ENCODE peak calls at places on chromosomes 7 and 10, in nine cellular contexts. One of them, this sample, is unnamed.

GRCh38 chr7:100914879-100915442 is 19.3 kb upstream of the ACHE start:
- DNase-seq in HFFc6: no peak
- DNase-seq in naive thymus-derived CD8-positive, alpha-beta T cell: no peak
- DNase-seq in CD8-positive, alpha-beta T cell: no peak
- DNase-seq in mucosa of gallbladder: no peak
- DNase-seq in EL: no peak
- DNase-seq in NCI-H1092 treated with DMSO at 0.1 percent for 48 hours: no peak
- DNase-seq in neural progenitor cell: no peak
- DNase-seq in GM12891: no peak
- DNase-seq in this sample: no peak

GRCh38 chr7:47337531-47337930 is 244.4 kb downstream of the TNS3 start:
- DNase-seq in mucosa of gallbladder: no peak
- DNase-seq in naive thymus-derived CD8-positive, alpha-beta T cell: no peak
- DNase-seq in neural progenitor cell: no peak
- DNase-seq in GM12891: no peak
- DNase-seq in NCI-H1092 treated with DMSO at 0.1 percent for 48 hours: no peak
- DNase-seq in CD8-positive, alpha-beta T cell: no peak
- DNase-seq in EL: no peak
- DNase-seq in HFFc6: no peak
- DNase-seq in this sample: peak; percentile 27

GRCh38 chr7:4189151-4189570 is 492.9 kb upstream of the FOXK1 start:
- DNase-seq in HFFc6: no peak
- DNase-seq in EL: no peak
- DNase-seq in GM12891: no peak
- DNase-seq in mucosa of gallbladder: peak; percentile 69
- DNase-seq in CD8-positive, alpha-beta T cell: no peak
- DNase-seq in neural progenitor cell: peak; percentile 17
- DNase-seq in naive thymus-derived CD8-positive, alpha-beta T cell: no peak
- DNase-seq in NCI-H1092 treated with DMSO at 0.1 percent for 48 hours: peak; percentile 56
- DNase-seq in this sample: no peak

GRCh38 chr7:123748171-123748733 is 551 bp downstream of the WASL start:
- DNase-seq in NCI-H1092 treated with DMSO at 0.1 percent for 48 hours: peak; percentile 50
- DNase-seq in GM12891: peak; percentile 20
- DNase-seq in neural progenitor cell: peak; percentile 67
- DNase-seq in naive thymus-derived CD8-positive, alpha-beta T cell: no peak
- DNase-seq in mucosa of gallbladder: peak; percentile 14
- DNase-seq in EL: peak; percentile 26
- DNase-seq in HFFc6: peak; percentile 37
- DNase-seq in CD8-positive, alpha-beta T cell: peak; percentile 55
- DNase-seq in this sample: peak; percentile 36

GRCh38 chr10:132476146-132477065 is 61.2 kb upstream of the INPP5A start:
- DNase-seq in neural progenitor cell: no peak
- DNase-seq in NCI-H1092 treated with DMSO at 0.1 percent for 48 hours: no peak
- DNase-seq in mucosa of gallbladder: no peak
- DNase-seq in HFFc6: no peak
- DNase-seq in naive thymus-derived CD8-positive, alpha-beta T cell: no peak
- DNase-seq in CD8-positive, alpha-beta T cell: no peak
- DNase-seq in GM12891: no peak
- DNase-seq in EL: no peak
- DNase-seq in this sample: peak; percentile 11

GRCh38 chr10:77807706-77808105 is 118.8 kb downstream of the DLG5 start:
- DNase-seq in NCI-H1092 treated with DMSO at 0.1 percent for 48 hours: no peak
- DNase-seq in naive thymus-derived CD8-positive, alpha-beta T cell: no peak
- DNase-seq in mucosa of gallbladder: no peak
- DNase-seq in CD8-positive, alpha-beta T cell: no peak
- DNase-seq in neural progenitor cell: no peak
- DNase-seq in EL: no peak
- DNase-seq in GM12891: no peak
- DNase-seq in HFFc6: no peak
- DNase-seq in this sample: no peak

GRCh38 chr7:129514683-129515082 is 12.4 kb downstream of the SMKR1 start:
- DNase-seq in mucosa of gallbladder: no peak
- DNase-seq in NCI-H1092 treated with DMSO at 0.1 percent for 48 hours: no peak
- DNase-seq in neural progenitor cell: no peak
- DNase-seq in GM12891: no peak
- DNase-seq in HFFc6: peak; percentile 41
- DNase-seq in EL: peak; percentile 61
- DNase-seq in naive thymus-derived CD8-positive, alpha-beta T cell: no peak
- DNase-seq in CD8-positive, alpha-beta T cell: no peak
- DNase-seq in this sample: no peak

GRCh38 chr10:43689618-43689954 is 40.9 kb upstream of the ZNF32 start:
- DNase-seq in neural progenitor cell: peak; percentile 44
- DNase-seq in naive thymus-derived CD8-positive, alpha-beta T cell: no peak
- DNase-seq in GM12891: peak; percentile 35
- DNase-seq in mucosa of gallbladder: peak; percentile 66
- DNase-seq in NCI-H1092 treated with DMSO at 0.1 percent for 48 hours: no peak
- DNase-seq in CD8-positive, alpha-beta T cell: no peak
- DNase-seq in HFFc6: no peak
- DNase-seq in EL: peak; percentile 42
- DNase-seq in this sample: peak; percentile 36

GRCh38 chr10:63365976-63366765 is 99.6 kb downstream of the JMJD1C start:
- DNase-seq in HFFc6: no peak
- DNase-seq in mucosa of gallbladder: no peak
- DNase-seq in CD8-positive, alpha-beta T cell: no peak
- DNase-seq in EL: peak; percentile 28
- DNase-seq in GM12891: no peak
- DNase-seq in neural progenitor cell: peak; percentile 4
- DNase-seq in naive thymus-derived CD8-positive, alpha-beta T cell: no peak
- DNase-seq in NCI-H1092 treated with DMSO at 0.1 percent for 48 hours: no peak
- DNase-seq in this sample: no peak

GRCh38 chr10:11197266-11197712 is 179.6 kb downstream of the CELF2 start:
- DNase-seq in neural progenitor cell: peak; percentile 26
- DNase-seq in CD8-positive, alpha-beta T cell: no peak
- DNase-seq in naive thymus-derived CD8-positive, alpha-beta T cell: no peak
- DNase-seq in EL: no peak
- DNase-seq in GM12891: no peak
- DNase-seq in HFFc6: no peak
- DNase-seq in NCI-H1092 treated with DMSO at 0.1 percent for 48 hours: no peak
- DNase-seq in mucosa of gallbladder: peak; percentile 44
- DNase-seq in this sample: no peak

GRCh38 chr10:5971886-5972285 is 5.5 kb downstream of the IL15RA start:
- DNase-seq in EL: no peak
- DNase-seq in GM12891: no peak
- DNase-seq in NCI-H1092 treated with DMSO at 0.1 percent for 48 hours: no peak
- DNase-seq in neural progenitor cell: no peak
- DNase-seq in mucosa of gallbladder: no peak
- DNase-seq in naive thymus-derived CD8-positive, alpha-beta T cell: no peak
- DNase-seq in CD8-positive, alpha-beta T cell: peak; percentile 11
- DNase-seq in HFFc6: no peak
- DNase-seq in this sample: no peak

GRCh38 chr10:86261933-86262665 is 104.5 kb downstream of the GRID1 start:
- DNase-seq in EL: no peak
- DNase-seq in GM12891: peak; percentile 47
- DNase-seq in NCI-H1092 treated with DMSO at 0.1 percent for 48 hours: peak; percentile 47
- DNase-seq in CD8-positive, alpha-beta T cell: peak; percentile 42
- DNase-seq in naive thymus-derived CD8-positive, alpha-beta T cell: no peak
- DNase-seq in neural progenitor cell: peak; percentile 59
- DNase-seq in HFFc6: no peak
- DNase-seq in mucosa of gallbladder: peak; percentile 20
- DNase-seq in this sample: peak; percentile 66

GRCh38 chr7:80781561-80781979 is 137.3 kb downstream of the SEMA3C start:
- DNase-seq in NCI-H1092 treated with DMSO at 0.1 percent for 48 hours: no peak
- DNase-seq in CD8-positive, alpha-beta T cell: no peak
- DNase-seq in HFFc6: peak; percentile 94
- DNase-seq in neural progenitor cell: peak; percentile 17
- DNase-seq in GM12891: no peak
- DNase-seq in mucosa of gallbladder: peak; percentile 49
- DNase-seq in EL: peak; percentile 94
- DNase-seq in naive thymus-derived CD8-positive, alpha-beta T cell: no peak
- DNase-seq in this sample: no peak

GRCh38 chr7:93146465-93147127 is 1.6 kb downstream of the SAMD9L start:
- DNase-seq in mucosa of gallbladder: no peak
- DNase-seq in NCI-H1092 treated with DMSO at 0.1 percent for 48 hours: no peak
- DNase-seq in neural progenitor cell: no peak
- DNase-seq in HFFc6: no peak
- DNase-seq in CD8-positive, alpha-beta T cell: no peak
- DNase-seq in naive thymus-derived CD8-positive, alpha-beta T cell: no peak
- DNase-seq in EL: no peak
- DNase-seq in GM12891: no peak
- DNase-seq in this sample: no peak

GRCh38 chr10:61640876-61641275 is 21.9 kb upstream of the CABCOCO1 start:
- DNase-seq in CD8-positive, alpha-beta T cell: no peak
- DNase-seq in EL: no peak
- DNase-seq in neural progenitor cell: no peak
- DNase-seq in mucosa of gallbladder: no peak
- DNase-seq in HFFc6: no peak
- DNase-seq in GM12891: no peak
- DNase-seq in NCI-H1092 treated with DMSO at 0.1 percent for 48 hours: no peak
- DNase-seq in naive thymus-derived CD8-positive, alpha-beta T cell: no peak
- DNase-seq in this sample: no peak

GRCh38 chr7:29839302-29839701 is 33.0 kb downstream of the WIPF3 start:
- DNase-seq in HFFc6: peak; percentile 58
- DNase-seq in CD8-positive, alpha-beta T cell: no peak
- DNase-seq in GM12891: no peak
- DNase-seq in naive thymus-derived CD8-positive, alpha-beta T cell: no peak
- DNase-seq in mucosa of gallbladder: peak; percentile 71
- DNase-seq in neural progenitor cell: no peak
- DNase-seq in NCI-H1092 treated with DMSO at 0.1 percent for 48 hours: no peak
- DNase-seq in EL: peak; percentile 83
- DNase-seq in this sample: no peak

GRCh38 chr10:100377830-100378229 is 30.8 kb downstream of the SCD start:
- DNase-seq in HFFc6: no peak
- DNase-seq in mucosa of gallbladder: no peak
- DNase-seq in EL: no peak
- DNase-seq in naive thymus-derived CD8-positive, alpha-beta T cell: no peak
- DNase-seq in NCI-H1092 treated with DMSO at 0.1 percent for 48 hours: no peak
- DNase-seq in GM12891: no peak
- DNase-seq in CD8-positive, alpha-beta T cell: no peak
- DNase-seq in neural progenitor cell: no peak
- DNase-seq in this sample: no peak

GRCh38 chr10:44673245-44673999 is 237.7 kb upstream of the TMEM72 start:
- DNase-seq in CD8-positive, alpha-beta T cell: no peak
- DNase-seq in EL: no peak
- DNase-seq in naive thymus-derived CD8-positive, alpha-beta T cell: no peak
- DNase-seq in neural progenitor cell: no peak
- DNase-seq in NCI-H1092 treated with DMSO at 0.1 percent for 48 hours: no peak
- DNase-seq in mucosa of gallbladder: no peak
- DNase-seq in GM12891: no peak
- DNase-seq in HFFc6: no peak
- DNase-seq in this sample: no peak

This sample was measured in WTC11.